ENCODE peak calls at places on chromosomes 4 and X, in five cellular contexts. H is RWPE2, I is uterus, Z is OCI-LY7, B is GM23338. C is an unnamed sample.

GRCh38 chrX:10230222-10230621 is 73.4 kb downstream of the CLCN4 start:
- DNase-seq in Z (no peak), I (no peak), H (no peak), B (no peak), C (no peak)

GRCh38 chr4:2804973-2805501 is 12.2 kb downstream of the SH3BP2 start:
- DNase-seq in H (peak; percentile 62), I (no peak), Z (no peak), B (no peak), C (no peak)

GRCh38 chr4:168153596-168154440 is 61.5 kb downstream of the ANXA10 start:
- DNase-seq in I (peak; percentile 68), Z (peak; percentile 73), B (peak; percentile 77), H (no peak), C (no peak)

GRCh38 chrX:126697091-126697490 is 122.4 kb upstream of the PRR32 start:
- DNase-seq in I (no peak), H (no peak), Z (no peak), B (no peak), C (no peak)

GRCh38 chrX:24646745-24647182 is 383 bp downstream of the PCYT1B start:
- DNase-seq in Z (no peak), B (peak; percentile 70), H (no peak), I (no peak), C (peak; percentile 43)

GRCh38 chr4:54499308-54500074 is 158.3 kb upstream of the KIT start:
- DNase-seq in I (no peak), H (no peak), B (no peak), Z (no peak), C (no peak)

GRCh38 chr4:1323635-1324442 is 23.2 kb upstream of the UVSSA start:
- DNase-seq in Z (no peak), H (peak; percentile 77), B (no peak), I (no peak), C (no peak)

GRCh38 chr4:182533948-182534347 is 290.7 kb downstream of the TENM3 start:
- DNase-seq in H (no peak), B (no peak), Z (no peak), I (no peak), C (no peak)

GRCh38 chr4:89294583-89295244 is 12.9 kb downstream of the GPRIN3 start:
- DNase-seq in Z (peak; percentile 81), B (no peak), I (no peak), H (no peak), C (no peak)
- H3K4me3 ChIP-seq in Z (peak overlapping the region; percentile 54), B (no peak overlapping the region), I (no peak overlapping the region), H (no peak overlapping the region), C (no peak overlapping the region)

DNA sequence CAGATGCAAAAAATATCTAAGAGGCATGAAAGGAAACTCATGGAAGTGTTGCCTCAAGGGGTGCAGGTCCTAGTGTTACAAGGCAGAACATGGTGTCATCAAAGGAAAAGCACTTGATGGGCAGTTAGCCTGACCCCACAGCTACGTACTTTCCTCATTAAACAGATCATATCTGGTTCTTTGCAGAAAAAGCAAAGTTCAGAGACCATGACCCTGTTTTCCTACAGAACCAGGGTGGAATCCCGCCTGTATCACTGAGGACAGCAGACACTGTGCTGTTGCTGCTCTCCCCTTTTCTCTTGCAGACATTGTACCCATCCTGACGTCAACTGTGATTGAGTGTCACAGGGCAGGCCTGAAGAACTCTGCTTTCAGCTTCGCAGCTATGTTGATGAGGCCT is 91.7 kb downstream of the RFC1 start:
- DNase-seq in H (no peak), B (no peak), Z (no peak), I (no peak), C (no peak)
- H3K36me3 ChIP-seq in H (peaks cover 18% of the 10 kb centered on the region), B (no peaks in the 10 kb centered on the region), Z (peaks cover 68% of the 10 kb centered on the region), I (no peaks in the 10 kb centered on the region), C (peaks cover 4% of the 10 kb centered on the region)

GRCh38 chr4:173522874-173523395 is 7.1 kb downstream of the HAND2 start:
- DNase-seq in I (no peak), B (no peak), Z (no peak), H (no peak), C (no peak)

GRCh38 chr4:173522160-173522873 is 7.7 kb downstream of the HAND2 start:
- DNase-seq in I (peak; percentile 92), H (no peak), B (peak; percentile 81), Z (no peak), C (peak; percentile 89)

GRCh38 chr4:173520921-173521473 is 9.0 kb downstream of the HAND2 start:
- DNase-seq in Z (no peak), I (no peak), B (no peak), H (no peak), C (peak; percentile 52)

GRCh38 chr4:173519130-173520101 is 10.6 kb downstream of the HAND2 start:
- DNase-seq in H (no peak), Z (no peak), I (peak; percentile 88), B (peak; percentile 45), C (peak; percentile 59)

GRCh38 chr4:173521474-173522159 is 8.4 kb downstream of the HAND2 start:
- DNase-seq in H (no peak), B (peak; percentile 35), Z (no peak), I (no peak), C (peak; percentile 70)
- H3K4me3 ChIP-seq in H (peak overlapping the region; percentile 16), B (peak overlapping the region; percentile 57), Z (no peak overlapping the region), I (peak overlapping the region; percentile 43), C (no peak overlapping the region)

GRCh38 chr4:79979785-79980437 is 93.1 kb downstream of the ANTXR2 start:
- DNase-seq in B (no peak), H (no peak), Z (no peak), I (no peak), C (no peak)

GRCh38 chr4:79987401-79987800 is 85.6 kb downstream of the ANTXR2 start:
- DNase-seq in I (no peak), Z (no peak), H (no peak), B (no peak), C (no peak)

GRCh38 chr4:79977131-79977840 is 95.7 kb downstream of the ANTXR2 start:
- DNase-seq in I (no peak), B (no peak), H (no peak), Z (no peak), C (no peak)

GRCh38 chr4:79983431-79983830 is 89.6 kb downstream of the ANTXR2 start:
- DNase-seq in I (no peak), Z (no peak), H (no peak), B (no peak), C (no peak)

DNA sequence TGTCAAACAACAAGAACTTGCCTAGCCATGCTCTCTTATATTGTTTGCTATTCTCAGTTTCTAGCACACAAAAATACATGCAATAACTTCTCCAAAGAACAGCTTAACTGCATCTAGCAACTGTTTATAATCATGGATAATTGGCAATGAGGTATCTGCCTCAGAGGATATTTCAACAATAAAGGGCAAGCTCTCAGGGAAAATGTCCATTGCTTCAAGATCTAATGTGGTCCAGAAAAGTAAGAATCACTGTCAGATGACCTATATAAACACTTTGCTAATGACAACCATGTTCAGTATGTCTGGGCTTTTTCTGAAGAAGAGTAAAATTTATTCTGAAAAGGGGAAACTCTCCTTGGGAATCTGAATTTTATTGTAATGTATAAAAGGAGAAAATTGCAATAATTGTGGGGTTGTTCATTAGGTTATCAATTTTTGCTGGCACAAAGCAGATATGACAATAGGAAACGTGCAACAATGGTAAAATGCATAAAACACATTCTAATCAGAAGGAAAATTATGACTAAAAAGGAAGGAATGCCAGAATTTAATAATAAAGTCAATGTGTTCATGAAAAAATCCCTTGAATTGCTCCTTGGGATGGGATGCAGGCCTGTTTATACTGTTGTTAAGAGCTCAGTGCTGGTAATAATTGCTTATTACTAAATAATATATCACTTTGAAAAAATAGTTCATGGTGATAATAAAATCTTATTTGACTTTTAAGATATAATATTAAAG is 90.3 kb downstream of the ANTXR2 start:
- DNase-seq in H (no peak), Z (no peak), B (no peak), I (no peak), C (no peak)
- H3K36me3 ChIP-seq in H (peaks cover 59% of the 10 kb centered on the region), Z (no peaks in the 10 kb centered on the region), B (no peaks in the 10 kb centered on the region), I (no peaks in the 10 kb centered on the region), C (no peaks in the 10 kb centered on the region)

GRCh38 chrX:134172588-134173259 is 64.3 kb upstream of the CCDC160 start:
- DNase-seq in H (no peak), Z (no peak), I (no peak), B (no peak), C (peak; percentile 55)

GRCh38 chrX:134173541-134174272 is 63.3 kb upstream of the CCDC160 start:
- DNase-seq in I (no peak), B (peak; percentile 79), H (no peak), Z (no peak), C (peak; percentile 76)

GRCh38 chrX:134177527-134177926 is 59.5 kb upstream of the CCDC160 start:
- DNase-seq in Z (no peak), H (no peak), B (peak; percentile 49), I (no peak), C (peak; percentile 10)

GRCh38 chrX:134174273-134174660 is 62.7 kb upstream of the CCDC160 start:
- DNase-seq in H (no peak), Z (no peak), B (peak; percentile 40), I (no peak), C (peak; percentile 49)

GRCh38 chrX:134174859-134175258 is 62.1 kb upstream of the CCDC160 start:
- DNase-seq in I (no peak), Z (no peak), B (peak; percentile 82), H (no peak), C (peak; percentile 70)
- H3K4me3 ChIP-seq in I (no peak overlapping the region), Z (no peak overlapping the region), B (peak overlapping the region; percentile 67), H (no peak overlapping the region), C (peak overlapping the region; percentile 10)